ENCODE peak calls at places on chromosomes 12 and 14, in six cellular contexts. W, L, Q, I, S and E are unnamed samples.

GRCh38 chr14:48735607-48736006 is 850.6 kb downstream of the RPS29 start:
- DNase-seq in W (no peak), Q (no peak), L (no peak), S (no peak), I (no peak), E (no peak)

GRCh38 chr14:60882219-60882618 is 98.7 kb downstream of the TRMT5 start:
- DNase-seq in Q (no peak), I (no peak), L (no peak), S (no peak), W (no peak), E (no peak)

GRCh38 chr12:122850695-122851350 is 15.6 kb downstream of the HIP1R start:
- DNase-seq in L (no peak), W (no peak), Q (no peak), S (peak; percentile 5), I (no peak), E (no peak)

GRCh38 chr14:91891721-91892220 is 24.4 kb upstream of the TC2N start:
- DNase-seq in Q (no peak), I (no peak), S (no peak), W (no peak), L (no peak), E (no peak)

GRCh38 chr12:51449569-51450246 is 25.1 kb downstream of the SLC4A8 start:
- DNase-seq in L (no peak), S (no peak), I (no peak), W (no peak), Q (no peak), E (no peak)

GRCh38 chr12:45401008-45401407 is 185.1 kb downstream of the ANO6 start:
- DNase-seq in I (no peak), W (peak; percentile 57), L (no peak), S (no peak), Q (no peak), E (no peak)

GRCh38 chr12:3352230-3352629 is 138.8 kb upstream of the PRMT8 start:
- DNase-seq in W (no peak), I (no peak), L (no peak), S (no peak), Q (no peak), E (no peak)

GRCh38 chr14:36069535-36069900 is 107.0 kb downstream of the PTCSC3 start:
- DNase-seq in I (peak; percentile 65), Q (peak; percentile 14), W (peak; percentile 59), S (peak; percentile 66), L (peak; percentile 34), E (peak; percentile 68)

GRCh38 chr12:62976110-62976640 is 41.2 kb upstream of the PPM1H start:
- DNase-seq in I (no peak), L (no peak), S (no peak), Q (no peak), W (no peak), E (no peak)

GRCh38 chr12:75710361-75711069 is 199.1 kb upstream of the KRR1 start:
- DNase-seq in I (no peak), W (no peak), Q (no peak), S (no peak), L (no peak), E (no peak)